ENCODE peak calls at places on chromosomes 12 and 14, in nine cellular contexts. One of them, this sample, is unnamed.

GRCh38 chr12:58575281-58575680 is 345.0 kb downstream of the LRIG3 start:
- DNase-seq in IMR-90: peak
- DNase-seq in H1: no peak
- DNase-seq in transverse colon: no peak
- DNase-seq in tibial nerve: no peak
- DNase-seq in HCT116: no peak
- DNase-seq in body of pancreas: no peak
- DNase-seq in Peyer's patch: no peak
- DNase-seq in gastrocnemius medialis: peak
- DNase-seq in this sample: no peak

GRCh38 chr14:99287269-99287942 is 15.4 kb upstream of the BCL11B start:
- DNase-seq in IMR-90: no peak
- DNase-seq in H1: peak
- DNase-seq in transverse colon: no peak
- DNase-seq in tibial nerve: no peak
- DNase-seq in HCT116: no peak
- DNase-seq in body of pancreas: no peak
- DNase-seq in Peyer's patch: no peak
- DNase-seq in gastrocnemius medialis: no peak
- DNase-seq in this sample: no peak

GRCh38 chr12:89663577-89664357 is 44.9 kb downstream of the ATP2B1 start:
- DNase-seq in IMR-90: peak
- DNase-seq in H1: no peak
- DNase-seq in transverse colon: no peak
- DNase-seq in tibial nerve: no peak
- DNase-seq in HCT116: no peak
- DNase-seq in body of pancreas: no peak
- DNase-seq in Peyer's patch: no peak
- DNase-seq in gastrocnemius medialis: no peak
- DNase-seq in this sample: no peak

GRCh38 chr12:45779936-45780335 is 50.4 kb downstream of the ARID2 start:
- DNase-seq in IMR-90: no peak
- DNase-seq in H1: no peak
- DNase-seq in transverse colon: no peak
- DNase-seq in tibial nerve: no peak
- DNase-seq in HCT116: no peak
- DNase-seq in body of pancreas: no peak
- DNase-seq in Peyer's patch: no peak
- DNase-seq in gastrocnemius medialis: no peak
- DNase-seq in this sample: no peak

GRCh38 chr14:61326847-61327246 is 5.5 kb downstream of the PRKCH start:
- DNase-seq in IMR-90: no peak
- DNase-seq in H1: no peak
- DNase-seq in transverse colon: peak
- DNase-seq in tibial nerve: peak
- DNase-seq in HCT116: no peak
- DNase-seq in body of pancreas: peak
- DNase-seq in Peyer's patch: no peak
- DNase-seq in gastrocnemius medialis: peak
- DNase-seq in this sample: peak

GRCh38 chr14:52069617-52070431 is 965 bp upstream of the NID2 start:
- DNase-seq in IMR-90: peak
- DNase-seq in H1: peak
- DNase-seq in transverse colon: peak
- DNase-seq in tibial nerve: peak
- DNase-seq in HCT116: no peak
- DNase-seq in body of pancreas: peak
- DNase-seq in Peyer's patch: no peak
- DNase-seq in gastrocnemius medialis: no peak
- DNase-seq in this sample: peak

GRCh38 chr12:110858848-110859247 is 12.1 kb downstream of the CCDC63 start:
- DNase-seq in IMR-90: no peak
- DNase-seq in H1: no peak
- DNase-seq in transverse colon: no peak
- DNase-seq in tibial nerve: no peak
- DNase-seq in HCT116: no peak
- DNase-seq in body of pancreas: no peak
- DNase-seq in Peyer's patch: no peak
- DNase-seq in gastrocnemius medialis: no peak
- DNase-seq in this sample: no peak

GRCh38 chr14:22231022-22231421 is 358.0 kb downstream of the DAD1 start:
- DNase-seq in IMR-90: no peak
- DNase-seq in H1: no peak
- DNase-seq in transverse colon: no peak
- DNase-seq in tibial nerve: no peak
- DNase-seq in HCT116: no peak
- DNase-seq in body of pancreas: no peak
- DNase-seq in Peyer's patch: peak
- DNase-seq in gastrocnemius medialis: no peak
- DNase-seq in this sample: no peak

GRCh38 chr12:46377678-46378077 is 5.1 kb upstream of the SLC38A2 start:
- DNase-seq in IMR-90: peak
- DNase-seq in H1: no peak
- DNase-seq in transverse colon: no peak
- DNase-seq in tibial nerve: no peak
- DNase-seq in HCT116: no peak
- DNase-seq in body of pancreas: no peak
- DNase-seq in Peyer's patch: no peak
- DNase-seq in gastrocnemius medialis: no peak
- DNase-seq in this sample: no peak

GRCh38 chr12:6915023-6915788 is 826 bp downstream of the ENO2 start:
- DNase-seq in IMR-90: no peak
- DNase-seq in H1: peak
- DNase-seq in transverse colon: no peak
- DNase-seq in tibial nerve: no peak
- DNase-seq in HCT116: no peak
- DNase-seq in body of pancreas: no peak
- DNase-seq in Peyer's patch: no peak
- DNase-seq in gastrocnemius medialis: no peak
- DNase-seq in this sample: peak

GRCh38 chr12:57604454-57605307 is at the start of gene DTX3:
- DNase-seq in IMR-90: no peak
- DNase-seq in H1: peak
- DNase-seq in transverse colon: no peak
- DNase-seq in tibial nerve: no peak
- DNase-seq in HCT116: no peak
- DNase-seq in body of pancreas: peak
- DNase-seq in Peyer's patch: peak
- DNase-seq in gastrocnemius medialis: no peak
- DNase-seq in this sample: peak

GRCh38 chr12:74415633-74416032 is 122.0 kb upstream of the ATXN7L3B start:
- DNase-seq in IMR-90: peak
- DNase-seq in H1: no peak
- DNase-seq in transverse colon: no peak
- DNase-seq in tibial nerve: no peak
- DNase-seq in HCT116: peak
- DNase-seq in body of pancreas: no peak
- DNase-seq in Peyer's patch: no peak
- DNase-seq in gastrocnemius medialis: no peak
- DNase-seq in this sample: no peak

GRCh38 chr14:65231286-65231980 is 129.1 kb upstream of the MAX start:
- DNase-seq in IMR-90: no peak
- DNase-seq in H1: no peak
- DNase-seq in transverse colon: no peak
- DNase-seq in tibial nerve: no peak
- DNase-seq in HCT116: no peak
- DNase-seq in body of pancreas: no peak
- DNase-seq in Peyer's patch: no peak
- DNase-seq in gastrocnemius medialis: no peak
- DNase-seq in this sample: peak

GRCh38 chr12:1332327-1332726 is 262.1 kb downstream of the FBXL14 start:
- DNase-seq in IMR-90: peak
- DNase-seq in H1: no peak
- DNase-seq in transverse colon: peak
- DNase-seq in tibial nerve: no peak
- DNase-seq in HCT116: peak
- DNase-seq in body of pancreas: peak
- DNase-seq in Peyer's patch: no peak
- DNase-seq in gastrocnemius medialis: no peak
- DNase-seq in this sample: peak

GRCh38 chr12:23552417-23552816 is 397.1 kb downstream of the SOX5 start:
- DNase-seq in IMR-90: no peak
- DNase-seq in H1: no peak
- DNase-seq in transverse colon: no peak
- DNase-seq in tibial nerve: no peak
- DNase-seq in HCT116: no peak
- DNase-seq in body of pancreas: no peak
- DNase-seq in Peyer's patch: no peak
- DNase-seq in gastrocnemius medialis: no peak
- DNase-seq in this sample: no peak

GRCh38 chr12:15001733-15002471 is 29.1 kb downstream of the PDE6H start:
- DNase-seq in IMR-90: peak
- DNase-seq in H1: peak
- DNase-seq in transverse colon: peak
- DNase-seq in tibial nerve: no peak
- DNase-seq in HCT116: no peak
- DNase-seq in body of pancreas: peak
- DNase-seq in Peyer's patch: no peak
- DNase-seq in gastrocnemius medialis: peak
- DNase-seq in this sample: peak

GRCh38 chr12:85016423-85016822 is 19.7 kb downstream of the TSPAN19 start:
- DNase-seq in IMR-90: peak
- DNase-seq in H1: no peak
- DNase-seq in transverse colon: no peak
- DNase-seq in tibial nerve: no peak
- DNase-seq in HCT116: peak
- DNase-seq in body of pancreas: no peak
- DNase-seq in Peyer's patch: no peak
- DNase-seq in gastrocnemius medialis: peak
- DNase-seq in this sample: no peak

GRCh38 chr12:112782250-112782649 is 9.3 kb upstream of the RPH3A start:
- DNase-seq in IMR-90: no peak
- DNase-seq in H1: no peak
- DNase-seq in transverse colon: no peak
- DNase-seq in tibial nerve: no peak
- DNase-seq in HCT116: no peak
- DNase-seq in body of pancreas: no peak
- DNase-seq in Peyer's patch: no peak
- DNase-seq in gastrocnemius medialis: no peak
- DNase-seq in this sample: no peak
- H3K27ac ChIP-seq in IMR-90: no peak
- H3K27ac ChIP-seq in H1: no peak
- H3K27ac ChIP-seq in transverse colon: no peak
- H3K27ac ChIP-seq in tibial nerve: no peak
- H3K27ac ChIP-seq in HCT116: no peak
- H3K27ac ChIP-seq in body of pancreas: no peak
- H3K27ac ChIP-seq in Peyer's patch: no peak
- H3K27ac ChIP-seq in gastrocnemius medialis: no peak
- H3K27ac ChIP-seq in this sample: no peak

GRCh38 chr12:26732010-26732908 is 100.7 kb downstream of the ITPR2 start:
- DNase-seq in IMR-90: no peak
- DNase-seq in H1: no peak
- DNase-seq in transverse colon: no peak
- DNase-seq in tibial nerve: no peak
- DNase-seq in HCT116: no peak
- DNase-seq in body of pancreas: no peak
- DNase-seq in Peyer's patch: no peak
- DNase-seq in gastrocnemius medialis: no peak
- DNase-seq in this sample: no peak
- TF ChIP-seq POLR2A in IMR-90: no peak
- TF ChIP-seq POLR2A in H1: no peak
- TF ChIP-seq POLR2A in transverse colon: no peak
- TF ChIP-seq POLR2A in tibial nerve: no peak
- TF ChIP-seq POLR2A in HCT116: no peak
- TF ChIP-seq POLR2A in body of pancreas: no peak
- TF ChIP-seq POLR2A in Peyer's patch: no peak
- TF ChIP-seq POLR2A in gastrocnemius medialis: no peak
- TF ChIP-seq POLR2A in this sample: no peak

GRCh38 chr14:68975667-68976066 is 3.4 kb downstream of the ACTN1 start:
- DNase-seq in IMR-90: peak
- DNase-seq in H1: no peak
- DNase-seq in transverse colon: no peak
- DNase-seq in tibial nerve: no peak
- DNase-seq in HCT116: no peak
- DNase-seq in body of pancreas: no peak
- DNase-seq in Peyer's patch: no peak
- DNase-seq in gastrocnemius medialis: no peak
- DNase-seq in this sample: peak
- H3K27ac ChIP-seq in IMR-90: peak
- H3K27ac ChIP-seq in H1: no peak
- H3K27ac ChIP-seq in transverse colon: peak
- H3K27ac ChIP-seq in tibial nerve: no peak
- H3K27ac ChIP-seq in HCT116: no peak
- H3K27ac ChIP-seq in body of pancreas: no peak
- H3K27ac ChIP-seq in Peyer's patch: peak
- H3K27ac ChIP-seq in gastrocnemius medialis: no peak
- H3K27ac ChIP-seq in this sample: peak

DNA sequence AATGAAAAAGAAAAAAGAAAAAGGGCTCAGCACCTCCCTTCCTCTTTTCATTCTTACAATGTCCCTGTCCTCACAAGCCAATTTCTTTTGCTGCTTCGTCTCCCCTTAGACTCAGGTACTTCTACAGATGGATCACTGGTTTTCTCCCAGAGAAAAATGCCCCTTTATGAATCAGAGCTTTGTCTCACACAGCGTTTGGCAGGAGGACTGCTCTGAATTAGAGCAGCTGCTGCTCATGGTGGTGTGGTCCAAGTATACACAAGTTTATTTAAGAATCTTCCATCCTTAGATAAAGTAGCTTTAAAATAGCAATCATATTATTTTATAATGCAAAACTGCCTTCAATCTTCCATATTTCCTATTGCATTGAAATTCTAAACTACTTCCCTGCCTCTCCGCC is 80.3 kb downstream of the SLC8A3 start:
- DNase-seq in IMR-90: no peak
- DNase-seq in H1: no peak
- DNase-seq in transverse colon: no peak
- DNase-seq in tibial nerve: no peak
- DNase-seq in HCT116: no peak
- DNase-seq in body of pancreas: no peak
- DNase-seq in Peyer's patch: no peak
- DNase-seq in gastrocnemius medialis: no peak
- DNase-seq in this sample: no peak
- TF ChIP-seq POLR2A in IMR-90: no peak
- TF ChIP-seq POLR2A in H1: no peak
- TF ChIP-seq POLR2A in transverse colon: no peak
- TF ChIP-seq POLR2A in tibial nerve: no peak
- TF ChIP-seq POLR2A in HCT116: no peak
- TF ChIP-seq POLR2A in body of pancreas: no peak
- TF ChIP-seq POLR2A in Peyer's patch: no peak
- TF ChIP-seq POLR2A in gastrocnemius medialis: no peak
- TF ChIP-seq POLR2A in this sample: no peak

DNA sequence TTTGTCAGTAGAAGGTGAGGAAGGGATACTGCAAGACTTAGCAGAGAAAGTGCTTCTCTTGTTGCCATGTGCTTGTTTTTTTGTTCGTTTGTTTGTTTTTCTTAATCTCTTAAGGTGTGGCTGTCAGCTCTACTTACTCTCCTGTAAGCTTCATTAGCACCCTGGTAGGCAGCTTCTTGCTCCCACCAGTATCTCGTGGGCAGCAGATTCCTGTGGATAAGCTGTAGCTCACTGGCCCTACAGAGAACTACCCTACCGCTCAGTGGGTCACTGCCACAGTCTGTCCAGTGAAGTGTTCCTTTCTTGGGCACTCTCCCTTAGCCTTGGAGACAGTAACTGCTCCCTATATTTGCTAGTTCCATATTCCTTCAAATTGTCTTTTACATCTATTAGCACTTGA is 30.1 kb downstream of the VRK1 start:
- DNase-seq in IMR-90: no peak
- DNase-seq in H1: no peak
- DNase-seq in transverse colon: no peak
- DNase-seq in tibial nerve: no peak
- DNase-seq in HCT116: no peak
- DNase-seq in body of pancreas: no peak
- DNase-seq in Peyer's patch: no peak
- DNase-seq in gastrocnemius medialis: no peak
- DNase-seq in this sample: no peak
- H3K27ac ChIP-seq in IMR-90: no peak
- H3K27ac ChIP-seq in H1: no peak
- H3K27ac ChIP-seq in transverse colon: no peak
- H3K27ac ChIP-seq in tibial nerve: no peak
- H3K27ac ChIP-seq in HCT116: no peak
- H3K27ac ChIP-seq in body of pancreas: no peak
- H3K27ac ChIP-seq in Peyer's patch: no peak
- H3K27ac ChIP-seq in gastrocnemius medialis: no peak
- H3K27ac ChIP-seq in this sample: no peak

This sample was measured in thyroid gland.